ENCODE peak calls at places on chromosome 1, in ten cellular contexts. E is pancreas; A is esophagus muscularis mucosa; P is fibroblast of the aortic adventitia; B is psoas muscle; U is GM12864; V is CD8-positive, alpha-beta T cell; F is glutamatergic neuron; S is lung; Y is hepatocyte. L is an unnamed sample.

GRCh38 chr1:186442651-186443114 is 18.2 kb downstream of the PDC start:
- DNase-seq in F (no peak), V (no peak), P (peak; percentile 96), A (no peak), Y (no peak), S (no peak), E (no peak), B (no peak), U (no peak), L (no peak)

GRCh38 chr1:15089244-15089992 is 64.1 kb upstream of the TMEM51 start:
- DNase-seq in Y (peak; percentile 37), U (no peak), S (peak; percentile 54), P (no peak), E (no peak), B (no peak), F (no peak), A (no peak), V (no peak), L (no peak)

GRCh38 chr1:15184445-15185103 is 31.0 kb downstream of the TMEM51 start:
- DNase-seq in Y (no peak), V (no peak), U (no peak), E (no peak), P (no peak), S (no peak), B (no peak), A (no peak), F (no peak), L (no peak)

GRCh38 chr1:24472527-24473251 is 29.9 kb upstream of the RCAN3 start:
- DNase-seq in A (no peak), E (peak; percentile 87), Y (peak; percentile 22), S (no peak), U (no peak), F (no peak), P (no peak), V (no peak), B (no peak), L (no peak)

GRCh38 chr1:48649880-48650279 is 126.8 kb downstream of the BEND5 start:
- DNase-seq in Y (peak; percentile 12), V (no peak), A (no peak), F (no peak), U (no peak), P (no peak), S (no peak), E (no peak), B (no peak), L (no peak)

GRCh38 chr1:119953266-119953998 is 57.1 kb upstream of the ADAM30 start:
- DNase-seq in A (no peak), P (no peak), V (no peak), F (no peak), S (no peak), Y (no peak), E (no peak), B (no peak), U (no peak), L (no peak)

GRCh38 chr1:205374205-205375078 is 17.7 kb upstream of the KLHDC8A start:
- DNase-seq in V (no peak), B (no peak), F (no peak), U (no peak), E (no peak), A (peak; percentile 64), Y (peak; percentile 34), S (peak; percentile 34), P (peak; percentile 88), L (no peak)

GRCh38 chr1:54255026-54255425 is 55.1 kb downstream of the MRPL37 start:
- DNase-seq in U (no peak), V (no peak), E (no peak), A (no peak), P (peak; percentile 65), Y (no peak), S (no peak), F (no peak), B (no peak), L (no peak)

GRCh38 chr1:119253366-119253765 is 112.9 kb upstream of the WARS2 start:
- DNase-seq in B (no peak), A (no peak), S (no peak), P (peak; percentile 22), U (no peak), Y (no peak), F (no peak), E (no peak), V (no peak), L (no peak)

GRCh38 chr1:53107570-53108322 is 34.7 kb downstream of the SLC1A7 start:
- DNase-seq in B (no peak), E (no peak), F (no peak), S (no peak), A (no peak), Y (peak; percentile 61), V (no peak), U (no peak), P (peak; percentile 50), L (no peak)

DNA sequence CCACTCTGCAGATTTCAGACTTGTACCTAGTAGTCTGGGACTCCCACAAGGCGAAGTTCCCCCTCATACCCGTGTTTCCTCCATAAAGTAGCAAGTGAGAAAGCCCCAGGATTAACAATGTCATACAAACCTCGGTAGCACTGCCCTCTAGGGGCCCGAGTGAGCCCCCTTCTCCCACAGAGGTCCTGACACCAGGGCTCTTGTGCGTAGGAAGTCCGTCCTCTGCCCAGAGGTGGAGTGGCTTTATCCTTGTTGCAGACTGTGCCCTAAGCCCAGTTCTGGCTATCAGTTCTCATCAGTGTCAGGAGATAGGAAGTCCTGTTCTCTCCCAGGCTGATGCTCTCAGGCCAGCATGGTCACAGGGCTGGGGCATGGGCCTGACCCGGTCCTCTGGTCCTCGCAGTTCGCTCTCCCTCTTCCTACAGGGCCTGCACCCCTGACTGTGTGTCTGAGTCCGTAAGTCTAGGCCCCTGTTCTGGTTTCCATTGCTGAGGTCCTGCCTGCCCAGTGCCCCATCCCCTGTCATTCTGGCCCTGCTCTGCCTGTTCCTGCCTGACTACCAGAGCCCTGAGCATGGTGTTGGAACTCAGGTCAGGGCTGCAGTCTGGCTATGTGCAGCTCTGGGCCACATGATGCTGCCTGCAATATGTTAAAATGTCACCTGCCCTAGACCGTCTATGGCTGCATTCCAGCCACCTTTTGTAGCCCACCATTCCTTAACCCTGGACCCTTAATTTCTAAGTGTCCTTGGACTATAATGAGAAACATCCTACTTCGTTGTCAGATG is 285.6 kb downstream of the ASTN1 start:
- DNase-seq in Y (no peak), A (no peak), U (no peak), B (no peak), P (no peak), S (no peak), F (no peak), E (no peak), V (no peak), L (no peak)
- TF ChIP-seq CTCF in Y (no peak), A (no peak), U (peak; percentile 17), B (no peak), P (no peak), S (no peak), F (no peak), E (no peak), V (no peak), L (peak; percentile 17)

GRCh38 chr1:19260211-19261138 is 8.9 kb downstream of the MRTO4 start:
- DNase-seq in A (no peak), S (peak; percentile 30), F (no peak), U (no peak), Y (peak; percentile 17), V (no peak), E (no peak), B (no peak), P (peak; percentile 56), L (no peak)

GRCh38 chr1:19258353-19258752 is 6.7 kb downstream of the MRTO4 start:
- DNase-seq in V (no peak), F (no peak), U (no peak), B (no peak), S (no peak), Y (no peak), A (no peak), E (no peak), P (no peak), L (no peak)

GRCh38 chr1:19257178-19257914 is 5.7 kb downstream of the MRTO4 start:
- DNase-seq in Y (no peak), V (no peak), P (no peak), B (no peak), U (no peak), A (no peak), S (no peak), E (no peak), F (no peak), L (no peak)

GRCh38 chr1:19262047-19262446 is 10.4 kb downstream of the MRTO4 start:
- DNase-seq in B (no peak), F (no peak), A (no peak), Y (no peak), V (no peak), E (no peak), P (no peak), U (no peak), S (no peak), L (no peak)

GRCh38 chr1:19262728-19263127 is 11.1 kb downstream of the MRTO4 start:
- DNase-seq in Y (no peak), F (no peak), A (no peak), S (no peak), B (no peak), E (no peak), U (no peak), P (no peak), V (no peak), L (no peak)
- TF ChIP-seq CTCF in Y (no peak), F (no peak), A (no peak), S (no peak), B (no peak), E (no peak), U (no peak), P (no peak), V (no peak), L (no peak)

GRCh38 chr1:113976609-113977278 is 2.5 kb upstream of the OLFML3 start:
- DNase-seq in U (no peak), F (no peak), S (no peak), B (peak; percentile 73), Y (peak; percentile 47), P (peak; percentile 75), V (no peak), A (no peak), E (no peak), L (no peak)
- TF ChIP-seq CTCF in U (peak; percentile 43), F (peak; percentile 67), S (no peak), B (peak; percentile 43), Y (peak; percentile 45), P (peak; percentile 92), V (peak; percentile 25), A (peak; percentile 44), E (no peak), L (peak; percentile 59)

GRCh38 chr1:240691521-240692338 is 79.8 kb upstream of the GREM2 start:
- DNase-seq in Y (peak; percentile 75), A (no peak), F (peak; percentile 49), P (peak; percentile 85), U (no peak), S (no peak), V (no peak), E (no peak), B (peak; percentile 77), L (no peak)

GRCh38 chr1:240695416-240695815 is 83.5 kb upstream of the GREM2 start:
- DNase-seq in B (no peak), P (no peak), A (no peak), E (no peak), Y (no peak), F (no peak), S (no peak), V (no peak), U (no peak), L (no peak)

GRCh38 chr1:240693036-240693435 is 81.1 kb upstream of the GREM2 start:
- DNase-seq in F (no peak), E (no peak), Y (no peak), U (no peak), V (no peak), B (no peak), A (no peak), P (no peak), S (no peak), L (no peak)

GRCh38 chr1:240693844-240694243 is 81.9 kb upstream of the GREM2 start:
- DNase-seq in Y (no peak), B (no peak), P (no peak), A (no peak), S (no peak), F (no peak), V (no peak), E (no peak), U (no peak), L (no peak)

GRCh38 chr1:240692339-240692705 is 80.4 kb upstream of the GREM2 start:
- DNase-seq in B (no peak), A (no peak), P (no peak), E (no peak), S (no peak), V (no peak), F (no peak), Y (no peak), U (no peak), L (no peak)
- TF ChIP-seq CTCF in B (no peak), A (no peak), P (no peak), E (no peak), S (no peak), V (no peak), F (no peak), Y (no peak), U (no peak), L (no peak)

L was measured in left ventricle myocardium inferior.